ENCODE peak calls at places on chromosomes 2 and 18, in six cellular contexts. Q is fibroblast of villous mesenchyme, D is fibroblast of mammary gland, M is cardiac muscle cell, H is GM20000, W is dorsolateral prefrontal cortex. T is an unnamed sample.

GRCh38 chr2:37579314-37579713 is 92.1 kb downstream of the CDC42EP3 start:
- DNase-seq in Q (no peak), D (no peak), M (no peak), H (no peak), W (no peak), T (no peak)

GRCh38 chr18:2478662-2479061 is 92.6 kb downstream of the METTL4 start:
- DNase-seq in Q (no peak), D (no peak), M (no peak), H (no peak), W (no peak), T (no peak)

GRCh38 chr2:36478332-36478738 is 119.6 kb downstream of the FEZ2 start:
- DNase-seq in Q (peak; percentile 77), D (peak; percentile 88), M (no peak), H (no peak), W (no peak), T (no peak)

GRCh38 chr2:46298522-46299351 is 1.5 kb downstream of the EPAS1 start:
- DNase-seq in Q (peak; percentile 62), D (peak; percentile 54), M (peak; percentile 51), H (peak; percentile 74), W (no peak), T (peak; percentile 76)

GRCh38 chr2:153497938-153498629 is 19.5 kb upstream of the RPRM start:
- DNase-seq in Q (no peak), D (no peak), M (no peak), H (no peak), W (no peak), T (no peak)

GRCh38 chr2:200226652-200227426 is 79.7 kb upstream of the SPATS2L start:
- DNase-seq in Q (no peak), D (no peak), M (peak; percentile 38), H (no peak), W (no peak), T (no peak)

GRCh38 chr18:2310824-2311349 is 260.4 kb downstream of the METTL4 start:
- DNase-seq in Q (no peak), D (no peak), M (no peak), H (no peak), W (no peak), T (no peak)

GRCh38 chr2:124699001-124699565 is 674.0 kb downstream of the CNTNAP5 start:
- DNase-seq in Q (no peak), D (no peak), M (no peak), H (no peak), W (no peak), T (no peak)

GRCh38 chr18:59311631-59312030 is 6.8 kb downstream of the CPLX4 start:
- DNase-seq in Q (no peak), D (peak; percentile 45), M (no peak), H (no peak), W (no peak), T (no peak)

GRCh38 chr18:48119204-48119603 is 188.7 kb upstream of the SMAD2 start:
- DNase-seq in Q (no peak), D (no peak), M (no peak), H (no peak), W (no peak), T (no peak)

GRCh38 chr2:51013060-51013746 is 18.7 kb downstream of the NRXN1 start:
- DNase-seq in Q (no peak), D (no peak), M (peak; percentile 55), H (no peak), W (no peak), T (no peak)

GRCh38 chr2:205995260-205995659 is 90.7 kb downstream of the INO80D start:
- DNase-seq in Q (no peak), D (no peak), M (no peak), H (no peak), W (no peak), T (no peak)
- TF ChIP-seq CTCF in Q (no peak), D (peak; percentile 4), M (no peak), H (no peak), W (no peak), T (no peak)

GRCh38 chr2:231819449-231820042 is 33.3 kb downstream of the COPS7B start:
- DNase-seq in Q (no peak), D (no peak), M (no peak), H (no peak), W (no peak), T (no peak)
- TF ChIP-seq CTCF in Q (no peak), D (no peak), M (no peak), H (no peak), W (no peak), T (no peak)

GRCh38 chr2:174039551-174040416 is 74.6 kb upstream of the SP3 start:
- DNase-seq in Q (peak; percentile 98), D (peak; percentile 97), M (peak; percentile 91), H (peak; percentile 87), W (peak; percentile 69), T (peak; percentile 78)
- TF ChIP-seq CTCF in Q (peak; percentile 91), D (peak; percentile 87), M (peak; percentile 87), H (peak; percentile 77), W (peak; percentile 89), T (peak; percentile 79)

DNA sequence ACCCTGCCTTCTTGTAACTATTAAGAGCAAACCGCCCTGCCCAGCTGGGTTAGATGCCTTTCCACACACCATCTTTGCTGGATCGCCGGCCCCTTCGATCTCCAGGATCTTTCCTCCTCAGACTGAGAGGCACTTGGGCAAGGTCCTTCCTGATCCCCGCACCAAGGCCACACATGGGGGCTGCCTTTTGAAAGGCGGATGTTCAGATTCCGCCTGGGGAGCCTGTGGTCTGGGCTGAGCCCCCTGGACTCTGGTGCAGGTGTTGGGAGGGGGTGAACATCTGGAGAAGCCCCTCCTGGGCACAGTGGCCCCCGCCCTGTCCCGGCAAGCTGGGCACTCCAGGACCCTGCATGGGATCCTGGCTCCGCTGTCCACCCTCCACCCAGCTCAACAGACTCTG is 135.4 kb upstream of the HDAC4 start:
- DNase-seq in Q (no peak), D (no peak), M (no peak), H (no peak), W (no peak), T (no peak)
- TF ChIP-seq CTCF in Q (no peak), D (no peak), M (no peak), H (no peak), W (no peak), T (no peak)

GRCh38 chr18:64115906-64116305 is 33.0 kb downstream of the LINC00305 start:
- DNase-seq in Q (peak; percentile 70), D (no peak), M (no peak), H (no peak), W (no peak), T (no peak)

GRCh38 chr18:64116806-64117205 is 32.1 kb downstream of the LINC00305 start:
- DNase-seq in Q (no peak), D (no peak), M (no peak), H (no peak), W (no peak), T (no peak)

DNA sequence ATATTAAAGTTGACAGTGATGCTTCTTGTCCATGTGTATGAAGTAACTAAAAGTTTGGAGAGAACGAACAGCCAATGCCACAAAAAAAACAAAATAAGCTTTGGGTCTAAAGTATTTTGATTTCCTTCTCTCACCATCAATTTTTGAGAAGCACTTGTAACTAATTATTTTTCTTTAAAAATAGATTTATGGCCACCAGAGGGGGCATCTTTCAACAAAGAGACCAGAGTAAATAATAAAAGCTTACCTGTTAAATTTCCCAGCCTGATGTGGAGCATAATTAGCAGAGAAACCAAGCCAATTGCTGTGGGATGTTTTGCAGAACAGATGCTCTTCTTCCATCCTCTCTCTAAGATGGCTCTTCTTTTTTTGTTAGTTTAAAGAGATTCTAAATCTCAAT is 29.0 kb downstream of the LINC00305 start:
- DNase-seq in Q (no peak), D (no peak), M (peak; percentile 36), H (no peak), W (no peak), T (no peak)
- TF ChIP-seq CTCF in Q (no peak), D (no peak), M (peak; percentile 5), H (no peak), W (peak; percentile 23), T (no peak)

GRCh38 chr2:174524525-174524924 is 37.7 kb upstream of the GPR155 start:
- DNase-seq in Q (no peak), D (no peak), M (no peak), H (no peak), W (no peak), T (no peak)

GRCh38 chr2:174527101-174527721 is 40.4 kb upstream of the GPR155 start:
- DNase-seq in Q (no peak), D (no peak), M (no peak), H (no peak), W (no peak), T (no peak)

GRCh38 chr2:174527959-174528358 is 41.1 kb upstream of the GPR155 start:
- DNase-seq in Q (no peak), D (no peak), M (no peak), H (no peak), W (no peak), T (no peak)

GRCh38 chr2:174518397-174518796 is 31.6 kb upstream of the GPR155 start:
- DNase-seq in Q (peak; percentile 27), D (peak; percentile 18), M (no peak), H (no peak), W (no peak), T (no peak)

DNA sequence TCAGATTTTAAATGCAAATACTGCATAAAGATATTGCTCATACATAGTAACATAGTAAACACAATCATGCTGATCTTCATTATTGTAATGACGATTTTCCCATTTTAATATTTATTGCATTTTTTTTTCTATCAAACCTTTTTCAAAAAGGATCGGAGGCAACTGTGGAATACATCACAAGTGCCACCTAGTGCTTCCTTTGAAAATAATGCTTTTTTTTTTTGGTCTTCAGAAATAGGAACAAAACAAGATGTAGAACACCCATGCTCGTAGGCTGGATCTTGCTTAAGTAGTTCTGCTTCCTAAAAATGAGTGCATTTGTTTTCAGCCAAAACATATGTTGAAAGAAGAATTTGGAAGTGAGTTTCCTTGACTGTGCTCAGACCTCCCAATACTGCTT is 35.7 kb upstream of the GPR155 start:
- DNase-seq in Q (peak; percentile 15), D (peak; percentile 33), M (no peak), H (no peak), W (no peak), T (peak; percentile 18)
- TF ChIP-seq CTCF in Q (peak; percentile 29), D (peak; percentile 35), M (peak; percentile 30), H (no peak), W (peak; percentile 45), T (no peak)